ENCODE peak calls at places on chromosomes 13 and 19, in seven cellular contexts. R, F, A, K, Y, W and Z are unnamed samples.

GRCh38 chr13:77398825-77399620 is 72.1 kb upstream of the MYCBP2 start:
- DNase-seq in R (no peak), F (no peak), A (no peak), K (no peak), Y (no peak), W (no peak), Z (no peak)

GRCh38 chr19:16111160-16111908 is at the start of gene RAB8A:
- DNase-seq in R (peak; percentile 96), F (peak; percentile 96), A (peak; percentile 99), K (peak; percentile 97), Y (peak; percentile 99), W (peak; percentile 98), Z (peak; percentile 98)

GRCh38 chr19:21584532-21584931 is 79.1 kb downstream of the ZNF429 start:
- DNase-seq in R (no peak), F (no peak), A (no peak), K (no peak), Y (no peak), W (no peak), Z (no peak)

GRCh38 chr19:44677019-44677809 is 5.9 kb downstream of the CEACAM19 start:
- DNase-seq in R (no peak), F (no peak), A (peak; percentile 83), K (no peak), Y (peak; percentile 53), W (no peak), Z (no peak)

GRCh38 chr13:110616103-110617101 is 1.1 kb downstream of the NAXD start:
- DNase-seq in R (no peak), F (no peak), A (peak; percentile 53), K (peak; percentile 26), Y (peak; percentile 56), W (no peak), Z (peak; percentile 50)

GRCh38 chr19:50710094-50710493 is 9.5 kb downstream of the SHANK1 start:
- DNase-seq in R (no peak), F (no peak), A (no peak), K (no peak), Y (no peak), W (no peak), Z (no peak)

GRCh38 chr13:73903561-73903960 is 230.6 kb downstream of the KLF12 start:
- DNase-seq in R (no peak), F (no peak), A (no peak), K (no peak), Y (no peak), W (no peak), Z (no peak)

GRCh38 chr19:46697142-46697960 is 19.6 kb downstream of the PRKD2 start:
- DNase-seq in R (no peak), F (peak; percentile 96), A (peak; percentile 100), K (no peak), Y (peak; percentile 72), W (no peak), Z (no peak)

GRCh38 chr13:25218011-25218410 is 45.9 kb upstream of the AMER2 start:
- DNase-seq in R (no peak), F (no peak), A (no peak), K (no peak), Y (no peak), W (no peak), Z (no peak)

DNA sequence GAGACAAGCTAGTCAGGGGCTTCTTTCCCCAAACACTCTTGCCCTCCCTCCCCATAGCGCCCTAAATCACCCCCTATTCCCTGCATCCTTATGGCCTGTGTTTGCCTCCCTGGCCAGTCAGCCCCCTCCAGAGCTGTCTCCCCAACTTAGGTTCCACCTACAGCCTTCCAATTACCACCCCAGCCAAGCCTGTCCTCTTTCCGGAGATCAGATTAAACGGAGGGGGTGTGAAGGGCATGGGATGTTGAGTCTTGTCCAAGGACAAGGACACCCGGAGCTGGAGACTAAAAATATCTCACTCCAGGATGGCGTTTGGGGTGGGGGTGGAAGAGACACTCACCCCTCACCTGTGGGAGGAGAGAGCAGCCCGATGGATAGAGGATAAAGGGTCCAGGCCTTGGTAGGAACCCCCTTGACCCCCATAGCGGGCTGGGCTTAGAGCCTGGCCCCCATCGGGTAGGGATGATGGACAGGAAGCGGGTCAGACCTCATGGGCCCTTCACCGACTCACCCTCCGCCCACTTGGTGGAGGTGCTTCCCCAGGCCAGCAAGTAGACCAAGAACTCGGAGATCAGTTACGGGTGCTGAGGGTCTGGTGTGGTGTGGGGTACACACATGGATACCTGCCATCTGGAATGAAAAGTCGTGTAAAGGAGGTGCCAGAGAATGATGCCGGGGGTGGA is 6.0 kb downstream of the ZNF865 start:
- DNase-seq in R (no peak), F (no peak), A (no peak), K (no peak), Y (peak; percentile 9), W (no peak), Z (no peak)
- TF ChIP-seq POLR2AphosphoS5 in R (no peak), F (no peak), A (no peak), K (no peak), Y (no peak), W (no peak), Z (no peak)

DNA sequence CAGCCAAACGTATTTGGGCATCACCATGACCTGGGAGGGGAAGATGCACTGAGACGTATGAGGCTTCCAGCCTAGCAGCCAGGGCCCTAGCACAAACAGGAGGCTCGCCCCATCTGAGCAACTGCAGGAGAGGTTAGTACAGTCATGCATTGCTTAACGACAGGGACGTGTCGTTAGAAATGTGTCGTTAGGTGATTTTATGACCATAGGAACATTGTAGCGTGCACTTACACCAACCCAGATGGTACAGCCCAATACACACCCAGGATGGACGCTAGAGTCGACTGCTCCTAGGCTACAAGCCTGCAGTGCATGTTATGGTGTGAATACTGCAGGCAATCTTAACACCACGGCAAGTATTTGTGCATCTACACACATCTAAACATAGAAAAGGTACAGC is 9.3 kb downstream of the CD177 start:
- DNase-seq in R (no peak), F (no peak), A (no peak), K (no peak), Y (no peak), W (no peak), Z (no peak)
- TF ChIP-seq TAF1 in R (no peak), F (no peak), A (no peak), K (no peak), Y (no peak), W (no peak), Z (no peak)

GRCh38 chr13:50928088-50928487 is 18.5 kb downstream of the RNASEH2B start:
- DNase-seq in R (no peak), F (no peak), A (no peak), K (no peak), Y (no peak), W (no peak), Z (no peak)
- TF ChIP-seq POLR2AphosphoS5 in R (no peak), F (no peak), A (no peak), K (no peak), Y (no peak), W (no peak), Z (no peak)

DNA sequence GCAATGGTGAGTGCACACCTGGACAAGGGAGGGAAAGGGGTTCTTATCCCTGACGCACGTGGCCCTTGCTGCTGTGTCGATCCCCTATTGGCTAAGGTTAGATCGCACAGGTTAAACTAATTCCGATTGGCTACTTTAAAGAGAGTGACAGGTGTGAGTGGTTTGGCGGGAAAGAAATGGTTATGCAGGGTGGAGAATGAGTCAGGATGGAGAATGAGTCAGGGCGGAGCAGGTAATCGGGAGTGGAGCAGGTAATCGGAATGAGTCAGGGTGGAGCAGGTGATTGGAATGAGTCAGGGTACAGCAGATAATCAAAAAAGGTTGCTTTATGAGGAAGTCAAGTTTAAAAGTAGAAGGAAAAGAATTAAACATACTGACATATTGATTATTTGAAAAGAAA is 24.4 kb upstream of the SIAH3 start:
- DNase-seq in R (no peak), F (no peak), A (no peak), K (no peak), Y (no peak), W (no peak), Z (no peak)
- TF ChIP-seq TAF1 in R (no peak), F (no peak), A (no peak), K (no peak), Y (no peak), W (no peak), Z (no peak)

DNA sequence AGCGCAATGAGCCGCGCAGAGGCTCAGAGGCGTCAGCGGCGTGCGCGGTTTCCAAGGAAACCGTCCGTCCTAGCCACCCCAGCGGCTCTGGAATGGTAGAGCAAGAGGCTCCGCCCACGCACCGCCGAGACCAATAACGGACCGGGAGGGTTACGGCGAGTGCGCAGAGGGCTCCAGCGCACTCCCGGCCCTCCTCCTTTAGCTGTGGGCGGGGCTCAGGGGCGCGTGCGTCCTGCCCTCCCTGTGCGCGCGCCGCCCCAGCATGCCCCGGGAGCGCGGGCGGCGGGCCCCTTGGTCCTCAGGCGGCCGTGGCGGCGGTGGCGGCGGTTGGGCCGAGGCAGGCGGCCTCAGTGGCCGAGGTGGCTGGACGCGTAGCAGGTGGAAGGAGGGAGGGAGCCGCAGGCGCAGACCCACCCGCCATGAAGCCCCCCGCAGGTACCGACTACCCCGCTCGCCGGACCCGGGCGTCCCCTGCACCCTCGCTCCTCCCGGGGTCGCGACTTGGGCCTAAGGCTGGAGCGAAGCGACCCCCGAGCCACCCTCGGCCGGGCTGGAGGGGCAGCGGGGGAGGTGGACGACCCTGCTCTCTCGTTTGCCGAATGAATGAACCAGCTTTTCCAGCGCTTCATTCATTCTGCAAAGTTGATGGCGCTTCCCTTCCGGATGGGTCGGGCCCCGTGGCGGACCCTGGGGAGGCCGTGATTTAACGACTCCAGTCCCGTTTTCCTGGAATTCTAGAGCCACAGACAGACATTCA is at the start of gene THOP1:
- DNase-seq in R (peak; percentile 90), F (peak; percentile 95), A (peak; percentile 98), K (peak; percentile 97), Y (peak; percentile 99), W (peak; percentile 93), Z (peak; percentile 91)
- TF ChIP-seq POLR2AphosphoS5 in R (peak; percentile 64), F (peak; percentile 40), A (peak; percentile 77), K (peak; percentile 57), Y (peak; percentile 68), W (peak; percentile 62), Z (peak; percentile 80)

GRCh38 chr13:50226515-50227147 is 211.4 kb downstream of the KCNRG start:
- DNase-seq in R (no peak), F (no peak), A (no peak), K (no peak), Y (no peak), W (no peak), Z (no peak)

GRCh38 chr13:50227356-50227755 is 212.1 kb downstream of the KCNRG start:
- DNase-seq in R (no peak), F (no peak), A (no peak), K (no peak), Y (no peak), W (no peak), Z (no peak)

GRCh38 chr13:50228527-50228926 is 213.3 kb downstream of the KCNRG start:
- DNase-seq in R (no peak), F (no peak), A (no peak), K (no peak), Y (no peak), W (no peak), Z (no peak)

GRCh38 chr13:50229935-50230334 is 214.7 kb downstream of the KCNRG start:
- DNase-seq in R (no peak), F (no peak), A (no peak), K (no peak), Y (no peak), W (no peak), Z (no peak)

GRCh38 chr13:50230365-50230978 is 215.2 kb downstream of the KCNRG start:
- DNase-seq in R (no peak), F (no peak), A (no peak), K (peak; percentile 63), Y (no peak), W (no peak), Z (no peak)
- TF ChIP-seq TAF1 in R (no peak), F (no peak), A (no peak), K (no peak), Y (no peak), W (no peak), Z (no peak)

GRCh38 chr13:78476910-78477309 is 126.4 kb downstream of the POU4F1 start:
- DNase-seq in R (no peak), F (no peak), A (no peak), K (no peak), Y (no peak), W (no peak), Z (no peak)

GRCh38 chr13:78478183-78478582 is 125.2 kb downstream of the POU4F1 start:
- DNase-seq in R (no peak), F (no peak), A (no peak), K (no peak), Y (no peak), W (no peak), Z (no peak)
- TF ChIP-seq POLR2AphosphoS5 in R (no peak), F (no peak), A (no peak), K (no peak), Y (no peak), W (no peak), Z (no peak)